ENCODE peak calls at places on chromosomes 2 and 18, in five cellular contexts. L is ACHN; B is effector CD4-positive, alpha-beta T cell; V is right lobe of liver; C is NCI-H2029. G is an unnamed sample.

GRCh38 chr2:163856941-163857340 is 121.1 kb upstream of the FIGN start:
- DNase-seq in L (no peak), B (no peak), V (no peak), C (no peak), G (no peak)

GRCh38 chr2:224242543-224242942 is 159.4 kb downstream of the FAM124B start:
- DNase-seq in L (no peak), B (no peak), V (no peak), C (no peak), G (no peak)

GRCh38 chr18:10020176-10020575 is 106.4 kb downstream of the VAPA start:
- DNase-seq in L (no peak), B (no peak), V (no peak), C (peak), G (no peak)

GRCh38 chr2:228827056-228827455 is 444.0 kb downstream of the PID1 start:
- DNase-seq in L (no peak), B (no peak), V (no peak), C (no peak), G (no peak)

GRCh38 chr2:17196380-17196779 is 321.9 kb downstream of the RAD51AP2 start:
- DNase-seq in L (no peak), B (no peak), V (no peak), C (no peak), G (no peak)

GRCh38 chr18:58953627-58954026 is 89.0 kb downstream of the ZNF532 start:
- DNase-seq in L (no peak), B (no peak), V (peak), C (peak), G (peak)

GRCh38 chr2:104790100-104790811 is 63.7 kb upstream of the POU3F3 start:
- DNase-seq in L (peak), B (no peak), V (no peak), C (no peak), G (peak)

GRCh38 chr18:61893304-61893970 is 630 bp upstream of the RNF152 start:
- DNase-seq in L (no peak), B (no peak), V (peak), C (no peak), G (peak)

GRCh38 chr2:185255566-185255965 is 483.0 kb upstream of the FSIP2 start:
- DNase-seq in L (peak), B (no peak), V (no peak), C (no peak), G (no peak)

GRCh38 chr2:58334414-58334813 is 93.3 kb upstream of the FANCL start:
- DNase-seq in L (no peak), B (no peak), V (no peak), C (no peak), G (no peak)

GRCh38 chr2:32632089-32632488 is 4.2 kb downstream of the TTC27 start:
- DNase-seq in L (peak), B (no peak), V (no peak), C (no peak), G (no peak)

GRCh38 chr2:49255325-49256023 is 101.2 kb upstream of the FSHR start:
- DNase-seq in L (peak), B (no peak), V (no peak), C (peak), G (peak)

GRCh38 chr18:46622999-46623398 is 34.0 kb downstream of the LOXHD1 start:
- DNase-seq in L (peak), B (no peak), V (no peak), C (no peak), G (no peak)

GRCh38 chr2:69686855-69687254 is 43.3 kb upstream of the AAK1 start:
- DNase-seq in L (no peak), B (no peak), V (no peak), C (no peak), G (no peak)

G was measured in retina.